ENCODE peak calls at places on chromosome 21, in five cellular contexts. R, F, E, L and U are unnamed samples.

GRCh38 chr21:33642896-33643657 is 776 bp downstream of the ITSN1 start:
- DNase-seq in L (no peak), R (peak; percentile 10), F (peak; percentile 51), E (no peak), U (no peak)

GRCh38 chr21:28938726-28939125 is 54.0 kb downstream of the LTN1 start:
- DNase-seq in L (no peak), E (no peak), R (no peak), F (no peak), U (no peak)

GRCh38 chr21:37341254-37341960 is 25.2 kb upstream of the DYRK1A start:
- DNase-seq in L (no peak), F (no peak), R (no peak), E (no peak), U (no peak)

GRCh38 chr21:16358021-16358420 is 628.2 kb downstream of the USP25 start:
- DNase-seq in R (no peak), L (no peak), E (no peak), F (no peak), U (no peak)

GRCh38 chr21:38081663-38082062 is 165.4 kb upstream of the KCNJ6 start:
- DNase-seq in R (no peak), F (no peak), L (no peak), E (no peak), U (no peak)

GRCh38 chr21:36550761-36551160 is 70.8 kb upstream of the CLDN14 start:
- DNase-seq in F (no peak), R (no peak), E (no peak), L (no peak), U (no peak)

GRCh38 chr21:25329227-25329626 is 278.1 kb downstream of the MRPL39 start:
- DNase-seq in F (no peak), E (peak; percentile 12), L (peak; percentile 83), R (no peak), U (peak; percentile 69)

GRCh38 chr21:34204021-34204420 is 130.6 kb downstream of the MRPS6 start:
- DNase-seq in F (no peak), R (no peak), L (no peak), E (no peak), U (no peak)

GRCh38 chr21:44043613-44044012 is 31.5 kb downstream of the TRAPPC10 start:
- DNase-seq in F (no peak), E (no peak), L (no peak), R (no peak), U (no peak)

GRCh38 chr21:32463367-32463766 is 50.9 kb downstream of the EVA1C start:
- DNase-seq in F (no peak), L (peak; percentile 82), E (peak; percentile 97), R (no peak), U (no peak)

GRCh38 chr21:43794311-43794710 is 4.9 kb downstream of the RRP1 start:
- DNase-seq in F (no peak), L (no peak), E (no peak), R (no peak), U (no peak)

GRCh38 chr21:43731476-43731875 is 12.5 kb downstream of the PDXK start:
- DNase-seq in R (no peak), E (no peak), F (no peak), L (no peak), U (no peak)

GRCh38 chr21:34807881-34808568 is 139.2 kb downstream of the CLIC6 start:
- DNase-seq in R (peak; percentile 41), L (peak; percentile 96), E (peak; percentile 53), F (no peak), U (peak; percentile 79)

GRCh38 chr21:42414928-42415769 is 11.4 kb downstream of the UBASH3A start:
- DNase-seq in R (peak; percentile 93), L (peak; percentile 57), E (peak; percentile 44), F (no peak), U (peak; percentile 40)

GRCh38 chr21:29372063-29372802 is 73.5 kb downstream of the BACH1 start:
- DNase-seq in R (peak; percentile 33), F (no peak), E (peak; percentile 75), L (peak; percentile 90), U (peak; percentile 65)

GRCh38 chr21:33543505-33544129 is 779 bp downstream of the SON start:
- DNase-seq in E (no peak), F (peak; percentile 78), L (no peak), R (peak; percentile 54), U (no peak)

GRCh38 chr21:36835383-36835795 is 131.1 kb downstream of the HLCS start:
- DNase-seq in L (no peak), R (no peak), F (no peak), E (no peak), U (no peak)

GRCh38 chr21:38788275-38788911 is 17.3 kb upstream of the ETS2 start:
- DNase-seq in R (no peak), F (no peak), L (peak; percentile 59), E (no peak), U (no peak)

GRCh38 chr21:35922618-35923017 is 137.7 kb downstream of the SETD4 start:
- DNase-seq in F (no peak), R (no peak), L (no peak), E (no peak), U (no peak)

GRCh38 chr21:15520811-15521643 is 208.8 kb upstream of the USP25 start:
- DNase-seq in R (no peak), E (no peak), L (no peak), F (no peak), U (no peak)

GRCh38 chr21:20617130-20617529 is 381.1 kb upstream of the NCAM2 start:
- DNase-seq in E (no peak), F (no peak), L (no peak), R (no peak), U (no peak)

GRCh38 chr21:8997011-8997440 is 1524.4 kb upstream of the TPTE start:
- DNase-seq in F (no peak), L (no peak), R (no peak), E (no peak), U (no peak)

GRCh38 chr21:45542242-45542666 is at the start of gene SLC19A1:
- DNase-seq in F (peak; percentile 79), R (peak; percentile 75), E (peak; percentile 41), L (peak; percentile 59), U (no peak)

GRCh38 chr21:34642211-34643075 is 26.4 kb upstream of the CLIC6 start:
- DNase-seq in E (no peak), L (peak; percentile 11), F (no peak), R (no peak), U (no peak)

GRCh38 chr21:44414291-44415072 is 40.8 kb upstream of the LRRC3 start:
- DNase-seq in R (no peak), E (no peak), F (peak; percentile 5), L (no peak), U (no peak)

GRCh38 chr21:20971296-20971921 is 26.8 kb upstream of the NCAM2 start:
- DNase-seq in F (peak; percentile 38), R (no peak), E (peak; percentile 46), L (peak; percentile 69), U (peak; percentile 53)